ENCODE peak calls at places on chromosome 2, in eight cellular contexts. N is HCT116, K is PC-3, E is astrocyte of the spinal cord, L is fibroblast of lung, G is cardiac muscle cell, U is AG10803, Y is kidney. D is an unnamed sample.

GRCh38 chr2:14524803-14525080 is 107.8 kb upstream of the LRATD1 start:
- DNase-seq in K (peak), U (peak), G (no peak), Y (no peak), E (peak), N (no peak), L (peak), D (no peak)

GRCh38 chr2:43218550-43219382 is 7.6 kb downstream of the ZFP36L2 start:
- DNase-seq in U (peak), K (peak), G (peak), E (peak), N (no peak), L (peak), Y (peak), D (no peak)

GRCh38 chr2:140286377-140286776 is 1506.2 kb upstream of the NXPH2 start:
- DNase-seq in G (no peak), E (no peak), L (no peak), N (no peak), U (no peak), K (no peak), Y (no peak), D (no peak)

GRCh38 chr2:200483729-200484198 is 26.1 kb downstream of the KCTD18 start:
- DNase-seq in Y (no peak), E (peak), G (peak), U (no peak), N (peak), L (peak), K (peak), D (peak)

GRCh38 chr2:31429759-31430438 is 15.4 kb upstream of the XDH start:
- DNase-seq in G (no peak), N (peak), L (peak), K (peak), Y (no peak), E (peak), U (no peak), D (no peak)

GRCh38 chr2:174608866-174609214 is 11.2 kb upstream of the WIPF1 start:
- DNase-seq in K (no peak), N (no peak), U (no peak), Y (no peak), G (no peak), L (no peak), E (no peak), D (no peak)

GRCh38 chr2:237702439-237703397 is 75.3 kb downstream of the LRRFIP1 start:
- DNase-seq in K (no peak), G (peak), N (no peak), Y (no peak), U (peak), L (peak), E (peak), D (no peak)

GRCh38 chr2:168450752-168451151 is 5.3 kb upstream of the CERS6 start:
- DNase-seq in G (no peak), Y (no peak), U (no peak), K (no peak), E (no peak), L (no peak), N (no peak), D (no peak)

GRCh38 chr2:10332402-10333246 is 29.9 kb downstream of the HPCAL1 start:
- DNase-seq in G (no peak), U (no peak), K (no peak), N (no peak), L (no peak), Y (no peak), E (peak), D (no peak)

GRCh38 chr2:141317986-141318385 is 812.8 kb downstream of the LRP1B start:
- DNase-seq in U (peak), G (no peak), N (no peak), Y (no peak), L (peak), E (peak), K (peak), D (no peak)

GRCh38 chr2:121164042-121164441 is 121.0 kb downstream of the TFCP2L1 start:
- DNase-seq in U (no peak), G (no peak), Y (no peak), E (no peak), N (no peak), L (no peak), K (no peak), D (no peak)

GRCh38 chr2:241070811-241071676 is 31.0 kb downstream of the MTERF4 start:
- DNase-seq in G (no peak), K (no peak), N (no peak), Y (peak), U (no peak), L (no peak), E (no peak), D (no peak)

GRCh38 chr2:134782792-134783191 is 55.6 kb upstream of the ACMSD start:
- DNase-seq in N (peak), Y (no peak), U (peak), L (no peak), G (peak), E (peak), K (no peak), D (no peak)

GRCh38 chr2:236600892-236601291 is 31.3 kb downstream of the ACKR3 start:
- DNase-seq in L (no peak), U (no peak), K (peak), N (no peak), Y (no peak), E (no peak), G (no peak), D (no peak)

GRCh38 chr2:134736167-134736885 is 17.5 kb upstream of the TMEM163 start:
- DNase-seq in L (peak), N (peak), E (peak), Y (no peak), K (peak), G (no peak), U (peak), D (no peak)

GRCh38 chr2:71928734-71929481 is 218.8 kb downstream of the CYP26B1 start:
- DNase-seq in G (no peak), E (no peak), N (no peak), K (no peak), U (no peak), Y (no peak), L (no peak), D (peak)

GRCh38 chr2:72131916-72132841 is 15.5 kb downstream of the CYP26B1 start:
- DNase-seq in L (no peak), N (no peak), U (no peak), K (no peak), Y (peak), E (no peak), G (no peak), D (peak)

GRCh38 chr2:183803596-183803995 is 679.4 kb downstream of the NUP35 start:
- DNase-seq in G (no peak), E (no peak), Y (no peak), U (no peak), K (no peak), N (no peak), L (no peak), D (no peak)

GRCh38 chr2:46018773-46019593 is 278.2 kb upstream of the EPAS1 start:
- DNase-seq in L (no peak), E (no peak), G (no peak), N (no peak), K (no peak), U (no peak), Y (no peak), D (no peak)
- TF ChIP-seq CTCF in L (no peak), E (no peak), G (no peak), N (no peak), K (no peak), U (no peak), Y (no peak), D (peak)

GRCh38 chr2:48719480-48720177 is 35.9 kb downstream of the LHCGR start:
- DNase-seq in U (no peak), G (no peak), E (no peak), K (no peak), N (no peak), Y (no peak), L (peak), D (no peak)
- H3K4me3 ChIP-seq in U (no peak), G (no peak), E (no peak), K (no peak), N (no peak), Y (no peak), L (no peak), D (no peak)

DNA sequence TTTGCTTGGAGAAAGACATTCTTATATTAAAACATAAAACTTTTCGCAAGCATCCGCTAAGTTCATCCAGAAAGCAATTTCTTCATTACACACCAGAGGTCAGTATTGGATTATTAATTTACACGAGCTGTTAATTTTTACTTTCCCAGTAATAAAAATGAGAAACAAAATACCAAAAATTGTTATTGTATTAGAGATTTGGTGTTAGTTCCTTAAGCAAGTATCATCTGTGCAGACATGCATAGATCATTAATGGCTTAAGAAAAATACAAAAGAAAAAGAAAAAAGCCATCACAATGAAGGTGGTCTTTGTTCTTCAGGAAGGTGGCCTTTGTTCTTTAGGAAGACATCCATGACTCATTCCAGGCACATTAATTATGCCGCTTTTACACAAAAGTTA is 53.6 kb upstream of the HNMT start:
- DNase-seq in E (peak), K (peak), G (peak), L (peak), N (peak), Y (no peak), U (peak), D (no peak)
- TF ChIP-seq CTCF in E (peak), K (peak), G (peak), L (peak), N (peak), Y (peak), U (peak), D (no peak)

DNA sequence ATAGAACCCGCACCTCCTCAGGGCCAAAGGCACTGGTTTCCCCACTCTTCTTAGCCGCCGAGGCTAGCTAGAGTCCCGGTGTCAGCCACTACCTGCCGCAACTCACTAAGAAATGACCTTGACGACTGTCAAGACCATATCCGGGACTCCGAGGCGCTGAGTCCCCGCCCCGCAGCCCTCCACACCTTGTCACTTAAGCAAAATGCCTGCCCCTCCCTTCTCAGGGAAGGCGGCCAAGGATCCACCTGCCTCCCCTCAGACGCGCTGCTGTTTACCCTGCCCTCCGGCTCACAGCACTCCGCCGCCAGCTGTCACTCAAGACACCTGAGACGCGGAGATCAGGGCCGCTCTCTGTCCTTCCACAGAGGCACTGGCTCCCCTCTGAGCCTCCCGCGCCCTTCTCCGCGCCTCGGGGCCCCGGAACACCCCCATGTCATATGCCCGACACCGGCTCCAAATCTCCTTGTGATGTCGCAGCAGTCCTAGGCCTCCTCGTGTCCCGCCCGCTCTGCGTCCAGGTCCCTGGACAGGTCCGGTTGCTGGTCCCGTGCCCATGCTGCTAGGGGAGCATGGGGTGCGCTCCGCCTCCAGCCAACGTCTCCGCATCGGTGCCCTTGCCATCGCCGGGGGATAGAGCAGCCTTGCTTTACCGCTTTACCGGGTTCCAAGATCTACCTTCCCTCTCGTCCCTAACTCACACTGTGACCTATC is 32.5 kb upstream of the REG3G start:
- DNase-seq in U (no peak), L (no peak), Y (peak), N (no peak), K (no peak), G (peak), E (no peak), D (peak)
- H3K4me3 ChIP-seq in U (no peak), L (no peak), Y (no peak), N (no peak), K (no peak), G (peak), E (no peak), D (peak)